ENCODE peak calls at places on chromosome 14, in ten cellular contexts. Q is AG10803, S is AG09309, J is H1, Z is hepatocyte, H is HFF-Myc, C is thoracic aorta, B is Panc1, N is dorsolateral prefrontal cortex, U is cardiac fibroblast. A is an unnamed sample.

GRCh38 chr14:48504921-48505320 is 829.5 kb upstream of the MDGA2 start:
- DNase-seq in Q (no peak), S (no peak), J (no peak), Z (no peak), H (no peak), C (no peak), B (no peak), N (no peak), U (no peak), A (no peak)

GRCh38 chr14:30779210-30779609 is 95.1 kb upstream of the COCH start:
- DNase-seq in Q (no peak), S (no peak), J (no peak), Z (no peak), H (peak), C (no peak), B (no peak), N (no peak), U (peak), A (peak)

GRCh38 chr14:50796391-50796790 is 34.6 kb downstream of the NIN start:
- DNase-seq in Q (no peak), S (no peak), J (no peak), Z (no peak), H (no peak), C (no peak), B (no peak), N (no peak), U (no peak), A (no peak)

GRCh38 chr14:74784634-74785033 is 21.5 kb downstream of the YLPM1 start:
- DNase-seq in Q (no peak), S (no peak), J (no peak), Z (no peak), H (no peak), C (no peak), B (no peak), N (no peak), U (no peak), A (no peak)

GRCh38 chr14:105851716-105852377 is 325.5 kb downstream of the TMEM121 start:
- DNase-seq in Q (no peak), S (no peak), J (no peak), Z (peak), H (no peak), C (no peak), B (no peak), N (no peak), U (no peak), A (no peak)

GRCh38 chr14:78725086-78725485 is 554.9 kb downstream of the NRXN3 start:
- DNase-seq in Q (no peak), S (no peak), J (no peak), Z (no peak), H (no peak), C (no peak), B (no peak), N (no peak), U (no peak), A (no peak)

GRCh38 chr14:105974902-105975301 is 448.5 kb downstream of the TMEM121 start:
- DNase-seq in Q (no peak), S (no peak), J (no peak), Z (no peak), H (no peak), C (no peak), B (no peak), N (no peak), U (no peak), A (no peak)

GRCh38 chr14:30655124-30655523 is 33.0 kb downstream of the SCFD1 start:
- DNase-seq in Q (no peak), S (no peak), J (no peak), Z (no peak), H (peak), C (no peak), B (no peak), N (no peak), U (peak), A (peak)

GRCh38 chr14:91115986-91116385 is 2.1 kb downstream of the DGLUCY start:
- DNase-seq in Q (no peak), S (no peak), J (no peak), Z (no peak), H (no peak), C (no peak), B (no peak), N (no peak), U (no peak), A (no peak)

GRCh38 chr14:75079521-75079920 is 10.1 kb downstream of the ZC2HC1C start:
- DNase-seq in Q (no peak), S (no peak), J (no peak), Z (no peak), H (no peak), C (no peak), B (no peak), N (no peak), U (no peak), A (no peak)

GRCh38 chr14:76117789-76118188 is 33.9 kb upstream of the GPATCH2L start:
- DNase-seq in Q (no peak), S (no peak), J (no peak), Z (no peak), H (no peak), C (no peak), B (no peak), N (no peak), U (no peak), A (no peak)

GRCh38 chr14:96424104-96424989 is 32.4 kb downstream of the AK7 start:
- DNase-seq in Q (peak), S (peak), J (no peak), Z (peak), H (peak), C (no peak), B (peak), N (no peak), U (peak), A (peak)

GRCh38 chr14:56795284-56795622 is 15.0 kb downstream of the OTX2 start:
- DNase-seq in Q (no peak), S (no peak), J (no peak), Z (no peak), H (no peak), C (no peak), B (no peak), N (no peak), U (no peak), A (no peak)

GRCh38 chr14:50070230-50070629 is 46.1 kb downstream of the VCPKMT start:
- DNase-seq in Q (no peak), S (no peak), J (no peak), Z (no peak), H (no peak), C (no peak), B (no peak), N (no peak), U (no peak), A (no peak)

GRCh38 chr14:50736932-50737419 is 68.9 kb upstream of the SAV1 start:
- DNase-seq in Q (no peak), S (no peak), J (no peak), Z (no peak), H (no peak), C (no peak), B (no peak), N (no peak), U (no peak), A (no peak)

GRCh38 chr14:98949506-98950135 is 322.4 kb downstream of the BCL11B start:
- DNase-seq in Q (no peak), S (no peak), J (no peak), Z (no peak), H (no peak), C (no peak), B (no peak), N (peak), U (no peak), A (no peak)

GRCh38 chr14:70934084-70934483 is 26.8 kb downstream of the PCNX1 start:
- DNase-seq in Q (peak), S (peak), J (no peak), Z (no peak), H (no peak), C (no peak), B (no peak), N (no peak), U (peak), A (no peak)

GRCh38 chr14:60647837-60648168 is 1.5 kb downstream of the SIX1 start:
- DNase-seq in Q (no peak), S (no peak), J (no peak), Z (no peak), H (no peak), C (no peak), B (no peak), N (no peak), U (no peak), A (no peak)

GRCh38 chr14:39175445-39176262 is 600 bp downstream of the PNN start:
- DNase-seq in Q (peak), S (no peak), J (no peak), Z (peak), H (no peak), C (no peak), B (no peak), N (no peak), U (peak), A (no peak)

GRCh38 chr14:90728951-90729350 is 87.3 kb downstream of the TTC7B start:
- DNase-seq in Q (no peak), S (no peak), J (no peak), Z (no peak), H (no peak), C (no peak), B (no peak), N (no peak), U (no peak), A (no peak)

GRCh38 chr14:59583755-59584154 is 7.1 kb upstream of the CCDC175 start:
- DNase-seq in Q (peak), S (peak), J (no peak), Z (no peak), H (no peak), C (no peak), B (no peak), N (peak), U (peak), A (peak)
- TF ChIP-seq CTCF in Q (no peak), S (peak), J (no peak), Z (no peak), H (no peak), C (no peak), B (no peak), N (no peak), U (peak), A (peak)

GRCh38 chr14:89277229-89277628 is 139.8 kb downstream of the FOXN3 start:
- DNase-seq in Q (no peak), S (no peak), J (no peak), Z (no peak), H (no peak), C (no peak), B (no peak), N (no peak), U (no peak), A (no peak)
- H3K4me3 ChIP-seq in Q (no peak), S (no peak), J (no peak), Z (no peak), H (no peak), C (no peak), B (no peak), N (no peak), U (no peak), A (no peak)

GRCh38 chr14:77139540-77140342 is 1.9 kb downstream of the ZDHHC22 start:
- DNase-seq in Q (no peak), S (no peak), J (no peak), Z (peak), H (no peak), C (no peak), B (no peak), N (peak), U (peak), A (no peak)

GRCh38 chr14:77140343-77140936 is 1.2 kb downstream of the ZDHHC22 start:
- DNase-seq in Q (no peak), S (no peak), J (no peak), Z (no peak), H (no peak), C (no peak), B (no peak), N (no peak), U (no peak), A (no peak)

GRCh38 chr14:77141592-77142288 is at the start of gene ZDHHC22:
- DNase-seq in Q (no peak), S (no peak), J (no peak), Z (no peak), H (no peak), C (no peak), B (no peak), N (peak), U (no peak), A (no peak)

GRCh38 chr14:77140937-77141591 is 527 bp downstream of the ZDHHC22 start:
- DNase-seq in Q (no peak), S (no peak), J (no peak), Z (peak), H (no peak), C (no peak), B (no peak), N (peak), U (peak), A (peak)

GRCh38 chr14:77139022-77139421 is 2.6 kb downstream of the ZDHHC22 start:
- DNase-seq in Q (no peak), S (no peak), J (no peak), Z (no peak), H (no peak), C (no peak), B (no peak), N (no peak), U (no peak), A (no peak)
- TF ChIP-seq CTCF in Q (no peak), S (no peak), J (no peak), Z (no peak), H (no peak), C (no peak), B (no peak), N (no peak), U (no peak), A (no peak)

GRCh38 chr14:26596722-26597030 is 1.2 kb downstream of the NOVA1 start:
- DNase-seq in Q (no peak), S (no peak), J (no peak), Z (peak), H (no peak), C (no peak), B (no peak), N (peak), U (peak), A (no peak)

GRCh38 chr14:26598672-26599131 is 869 bp upstream of the NOVA1 start:
- DNase-seq in Q (no peak), S (no peak), J (no peak), Z (no peak), H (no peak), C (no peak), B (no peak), N (peak), U (no peak), A (no peak)

GRCh38 chr14:26597136-26598080 is at the start of gene NOVA1:
- DNase-seq in Q (no peak), S (no peak), J (peak), Z (peak), H (no peak), C (no peak), B (no peak), N (peak), U (peak), A (peak)

GRCh38 chr14:26595922-26596721 is 1.7 kb downstream of the NOVA1 start:
- DNase-seq in Q (no peak), S (no peak), J (no peak), Z (peak), H (no peak), C (no peak), B (no peak), N (no peak), U (peak), A (peak)

GRCh38 chr14:26598081-26598671 is 343 bp upstream of the NOVA1 start:
- DNase-seq in Q (peak), S (no peak), J (peak), Z (peak), H (no peak), C (peak), B (no peak), N (peak), U (peak), A (peak)
- H3K4me3 ChIP-seq in Q (peak), S (peak), J (peak), Z (peak), H (peak), C (peak), B (peak), N (peak), U (peak), A (peak)

GRCh38 chr14:58414845-58415244 is 12.5 kb downstream of the TIMM9 start:
- DNase-seq in Q (no peak), S (no peak), J (no peak), Z (no peak), H (no peak), C (no peak), B (no peak), N (no peak), U (no peak), A (no peak)
- TF ChIP-seq CTCF in Q (no peak), S (no peak), J (no peak), Z (no peak), H (no peak), C (no peak), B (no peak), N (no peak), U (no peak), A (no peak)

GRCh38 chr14:36649872-36650650 is 11.6 kb upstream of the PAX9 start:
- DNase-seq in Q (no peak), S (no peak), J (no peak), Z (no peak), H (no peak), C (no peak), B (no peak), N (no peak), U (no peak), A (no peak)

GRCh38 chr14:36647827-36648753 is 13.6 kb upstream of the PAX9 start:
- DNase-seq in Q (peak), S (no peak), J (no peak), Z (peak), H (no peak), C (no peak), B (no peak), N (no peak), U (peak), A (peak)

GRCh38 chr14:36646664-36647416 is 14.8 kb upstream of the PAX9 start:
- DNase-seq in Q (peak), S (no peak), J (no peak), Z (peak), H (no peak), C (no peak), B (no peak), N (no peak), U (no peak), A (no peak)

GRCh38 chr14:36652542-36653201 is 9.0 kb upstream of the PAX9 start:
- DNase-seq in Q (no peak), S (no peak), J (no peak), Z (no peak), H (no peak), C (no peak), B (no peak), N (no peak), U (no peak), A (no peak)

DNA sequence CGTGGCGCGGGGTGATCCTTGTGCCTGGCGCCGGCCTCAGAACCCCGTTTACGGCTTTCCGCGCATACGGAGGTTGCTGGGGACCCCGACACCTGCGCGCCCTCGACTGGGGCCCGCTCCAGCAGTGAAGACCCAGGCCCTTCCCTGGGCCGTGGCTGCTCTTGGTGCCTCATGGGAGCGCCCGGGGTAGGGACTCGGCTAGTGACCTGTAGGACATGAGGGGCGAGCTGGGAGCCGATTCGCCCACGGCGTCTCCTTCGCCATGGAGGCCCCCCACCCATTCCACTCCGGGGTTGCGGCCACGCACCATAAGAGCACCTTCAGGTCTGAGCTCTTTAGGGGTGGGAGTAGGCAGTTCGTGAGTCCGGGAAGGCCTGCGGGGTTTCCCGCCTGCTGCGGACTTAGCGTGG is 14.2 kb upstream of the PAX9 start:
- DNase-seq in Q (no peak), S (no peak), J (no peak), Z (no peak), H (no peak), C (no peak), B (no peak), N (no peak), U (no peak), A (no peak)
- H3K4me3 ChIP-seq in Q (peak), S (peak), J (peak), Z (peak), H (no peak), C (peak), B (peak), N (peak), U (no peak), A (peak)

DNA sequence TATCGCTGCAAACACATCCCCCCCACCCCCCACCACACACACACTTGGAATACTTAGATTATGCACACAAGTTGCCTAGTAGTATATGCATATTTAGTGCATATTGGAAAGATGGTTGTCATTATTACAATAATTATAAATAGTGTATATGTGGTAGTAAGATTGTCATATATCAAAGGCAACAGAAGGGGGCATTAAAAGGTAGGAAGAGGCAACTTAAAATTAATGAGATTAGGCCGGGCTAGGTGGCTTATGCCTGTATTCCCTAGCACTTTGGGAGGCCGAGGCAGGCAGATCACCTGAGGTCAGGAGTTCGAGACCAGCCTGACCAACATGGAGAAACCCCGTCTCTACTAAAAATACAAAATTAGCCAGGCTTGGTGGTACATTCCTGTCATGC is 52.1 kb downstream of the GSC start:
- DNase-seq in Q (peak), S (no peak), J (no peak), Z (no peak), H (no peak), C (no peak), B (no peak), N (no peak), U (peak), A (no peak)
- TF ChIP-seq CTCF in Q (peak), S (no peak), J (no peak), Z (no peak), H (no peak), C (no peak), B (no peak), N (no peak), U (no peak), A (no peak)

DNA sequence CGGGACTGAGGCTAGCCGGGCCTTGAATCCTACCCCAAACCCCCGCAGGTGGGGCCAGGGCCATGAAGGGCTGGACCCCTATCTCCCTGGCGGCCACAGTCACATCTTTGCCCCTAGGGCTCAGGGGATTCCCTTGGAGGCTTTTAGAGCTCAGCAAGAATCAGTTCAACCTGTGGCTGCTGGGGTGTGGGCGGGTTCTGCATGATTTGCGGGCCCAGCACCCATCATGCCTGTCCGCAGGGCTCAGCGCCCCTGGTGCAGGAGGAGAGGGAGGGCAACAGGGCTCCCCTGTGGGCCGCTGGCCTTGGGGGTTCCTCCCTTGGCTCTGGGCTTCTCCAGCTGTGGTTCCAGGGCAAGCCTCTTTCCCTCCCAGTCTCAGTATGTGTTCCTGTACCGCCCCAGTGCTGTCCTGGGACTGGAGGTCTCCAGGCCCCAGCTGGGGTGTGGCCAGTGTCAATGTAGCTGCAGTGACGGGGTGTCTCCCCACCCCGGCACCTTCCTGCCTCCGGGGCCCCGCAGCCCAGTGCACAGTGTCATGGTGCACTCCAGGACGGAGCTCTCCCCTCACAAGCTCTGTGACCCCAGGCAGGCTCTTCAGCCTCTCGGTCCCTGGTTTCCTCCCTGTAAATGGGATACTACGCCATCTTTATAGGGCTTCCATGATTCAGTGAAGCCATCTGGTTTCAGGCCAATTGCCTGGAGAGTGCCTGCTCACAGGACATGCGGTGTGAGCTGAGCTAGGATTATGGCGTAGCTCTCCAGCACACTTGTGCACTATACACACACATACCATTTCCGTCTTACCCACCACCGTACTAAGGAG is 9.9 kb upstream of the LBHD2 start:
- DNase-seq in Q (no peak), S (no peak), J (no peak), Z (no peak), H (no peak), C (no peak), B (no peak), N (no peak), U (no peak), A (no peak)
- H3K4me3 ChIP-seq in Q (no peak), S (no peak), J (no peak), Z (no peak), H (no peak), C (no peak), B (no peak), N (no peak), U (no peak), A (no peak)

GRCh38 chr14:68689426-68689825 is 103.4 kb downstream of the ZFP36L1 start:
- DNase-seq in Q (no peak), S (no peak), J (no peak), Z (no peak), H (no peak), C (no peak), B (no peak), N (no peak), U (no peak), A (no peak)

GRCh38 chr14:68687746-68688145 is 105.1 kb downstream of the ZFP36L1 start:
- DNase-seq in Q (peak), S (peak), J (no peak), Z (no peak), H (no peak), C (no peak), B (no peak), N (no peak), U (peak), A (peak)

GRCh38 chr14:68686724-68687123 is 106.1 kb downstream of the ZFP36L1 start:
- DNase-seq in Q (no peak), S (no peak), J (no peak), Z (no peak), H (no peak), C (no peak), B (no peak), N (no peak), U (no peak), A (no peak)

GRCh38 chr14:68690106-68690960 is 102.5 kb downstream of the ZFP36L1 start:
- DNase-seq in Q (no peak), S (no peak), J (no peak), Z (no peak), H (no peak), C (no peak), B (no peak), N (no peak), U (no peak), A (no peak)

GRCh38 chr14:68688872-68689371 is 103.9 kb downstream of the ZFP36L1 start:
- DNase-seq in Q (peak), S (peak), J (no peak), Z (peak), H (peak), C (no peak), B (no peak), N (no peak), U (peak), A (peak)
- TF ChIP-seq CTCF in Q (peak), S (no peak), J (no peak), Z (peak), H (peak), C (no peak), B (no peak), N (no peak), U (no peak), A (peak)

A was measured in astrocyte of the spinal cord.